ENCODE peak calls at places on chromosomes 13 and 19, in five cellular contexts. F, H, Q, Y and K are unnamed samples.
A peak's percentile ranks its signal among the peaks of the same experiment; 100 is the strongest.

GRCh38 chr13:25738797-25739196 is 313.0 kb downstream of the SHISA2 start:
- DNase-seq in Q (no peak), F (no peak), Y (no peak), H (no peak), K (no peak)

GRCh38 chr19:45186509-45187334 is 8.1 kb downstream of the BLOC1S3 start:
- DNase-seq in H (no peak), Y (no peak), Q (no peak), F (no peak), K (no peak)

GRCh38 chr13:74132152-74132767 is 1.9 kb downstream of the KLF12 start:
- DNase-seq in Q (peak; percentile 20), F (no peak), Y (no peak), H (peak; percentile 47), K (peak; percentile 57)

GRCh38 chr13:20065516-20065915 is 95.3 kb downstream of the GJA3 start:
- DNase-seq in F (no peak), Y (no peak), H (no peak), Q (no peak), K (no peak)

GRCh38 chr13:111166882-111167281 is 51.8 kb downstream of the ARHGEF7 start:
- DNase-seq in F (no peak), H (no peak), Y (no peak), Q (no peak), K (no peak)

GRCh38 chr19:13982773-13983172 is 23.3 kb downstream of the RFX1 start:
- DNase-seq in Y (no peak), Q (no peak), F (no peak), H (no peak), K (no peak)

GRCh38 chr13:33937373-33938087 is 119.6 kb downstream of the RFC3 start:
- DNase-seq in Q (no peak), F (no peak), Y (no peak), H (no peak), K (no peak)

GRCh38 chr13:50386527-50387123 is 371.4 kb downstream of the KCNRG start:
- DNase-seq in F (no peak), Y (peak; percentile 10), H (peak; percentile 42), Q (no peak), K (no peak)

GRCh38 chr13:74794582-74794981 is 660.4 kb upstream of the KLF12 start:
- DNase-seq in F (no peak), Q (no peak), H (no peak), Y (no peak), K (no peak)

GRCh38 chr13:65054277-65054676 is 2175.9 kb downstream of the PCDH9 start:
- DNase-seq in H (no peak), F (no peak), Q (no peak), Y (no peak), K (no peak)

GRCh38 chr13:58963321-58963720 is 1200.4 kb downstream of the DIAPH3 start:
- DNase-seq in F (no peak), Y (no peak), H (no peak), Q (no peak), K (no peak)

GRCh38 chr13:49494645-49495044 is 1.1 kb upstream of the PHF11 start:
- DNase-seq in F (no peak), Y (no peak), Q (no peak), H (no peak), K (no peak)

GRCh38 chr19:18594096-18594823 is 5.7 kb downstream of the REX1BD start:
- DNase-seq in Q (peak; percentile 63), F (peak; percentile 48), H (peak; percentile 78), Y (peak; percentile 85), K (peak; percentile 70)

GRCh38 chr19:51439021-51439465 is 19.2 kb downstream of the SIGLEC8 start:
- DNase-seq in F (no peak), H (no peak), Q (peak; percentile 46), Y (no peak), K (peak; percentile 50)

GRCh38 chr19:3868770-3869456 is at the start of gene ZFR2:
- DNase-seq in Y (no peak), H (no peak), F (no peak), Q (no peak), K (no peak)

GRCh38 chr13:52177276-52177675 is 17.9 kb upstream of the NEK3 start:
- DNase-seq in H (no peak), Y (no peak), F (no peak), Q (no peak), K (no peak)

GRCh38 chr19:49148784-49149651 is 6.2 kb downstream of the HRC start:
- DNase-seq in H (peak; percentile 93), Q (peak; percentile 79), F (peak; percentile 50), Y (peak; percentile 96), K (peak; percentile 74)

GRCh38 chr13:30856004-30856790 is 49.9 kb upstream of the MEDAG start:
- DNase-seq in Y (no peak), Q (no peak), F (no peak), H (no peak), K (no peak)

GRCh38 chr13:113852536-113853517 is 11.0 kb downstream of the GAS6 start:
- DNase-seq in Q (no peak), Y (no peak), H (no peak), F (no peak), K (no peak)

GRCh38 chr19:7494416-7495098 is 5.7 kb upstream of the PEX11G start:
- DNase-seq in Q (no peak), Y (no peak), H (no peak), F (no peak), K (no peak)

GRCh38 chr13:23984541-23984940 is 87.2 kb upstream of the C1QTNF9B start:
- DNase-seq in Q (no peak), Y (no peak), H (no peak), F (no peak), K (no peak)

GRCh38 chr19:51704601-51705000 is 11.5 kb downstream of the SPACA6 start:
- DNase-seq in H (no peak), Y (no peak), Q (no peak), F (no peak), K (no peak)

GRCh38 chr13:79973533-79973963 is 367.4 kb downstream of the SPRY2 start:
- DNase-seq in Q (no peak), H (peak; percentile 50), F (no peak), Y (no peak), K (no peak)

GRCh38 chr19:38378866-38379265 is 4.5 kb downstream of the PSMD8 start:
- DNase-seq in Q (no peak), F (no peak), H (no peak), Y (no peak), K (no peak)

GRCh38 chr19:45952691-45953505 is 20.8 kb downstream of the NOVA2 start:
- DNase-seq in H (peak; percentile 85), Y (peak; percentile 66), Q (peak; percentile 37), F (peak; percentile 11), K (peak; percentile 30)

GRCh38 chr19:38163419-38164290 is 60.4 kb downstream of the DPF1 start:
- DNase-seq in Y (no peak), H (no peak), F (no peak), Q (no peak), K (no peak)